ENCODE peak calls at places on chromosomes 11 and 22, in ten cellular contexts. G is pulmonary artery endothelial cell; B is NCI-H524; I is NCI-H226; C is stimulated activated CD8-positive, alpha-beta memory T cell treated with anti-CD3 and anti-CD28 coated beads, Interleukin-15, amount 100 ng/mL, for 24 hours; K is ascending aorta; U is NCI-H510A; Y is effector memory CD4-positive, alpha-beta T cell; J is IMR-90; A is GM06990. Q is an unnamed sample.
A peak's percentile ranks its signal among the peaks of the same experiment; 100 is the strongest.

GRCh38 chr11:79076526-79077115 is 364.2 kb downstream of the TENM4 start:
- DNase-seq in A (no peak), K (no peak), C (no peak), B (no peak), J (no peak), I (no peak), G (no peak), U (no peak), Y (no peak), Q (no peak)

GRCh38 chr22:38461414-38462081 is 6.3 kb upstream of the KDELR3 start:
- DNase-seq in A (peak; percentile 77), U (peak; percentile 65), C (no peak), G (peak; percentile 30), K (peak; percentile 28), B (peak; percentile 93), I (peak; percentile 51), Y (no peak), J (peak; percentile 81), Q (peak; percentile 42)

GRCh38 chr11:1763796-1764661 is at the start of gene CTSD:
- DNase-seq in A (peak; percentile 82), I (peak; percentile 61), J (peak; percentile 69), U (peak; percentile 41), Y (peak; percentile 69), C (peak; percentile 94), G (peak; percentile 35), B (peak; percentile 29), K (peak; percentile 16), Q (peak; percentile 83)

GRCh38 chr22:23744485-23744884 is 6.4 kb downstream of the ZNF70 start:
- DNase-seq in I (no peak), K (no peak), A (no peak), Y (no peak), G (no peak), C (no peak), B (no peak), J (no peak), U (no peak), Q (no peak)

GRCh38 chr11:97548280-97548679 is 1158.5 kb downstream of the JRKL start:
- DNase-seq in C (no peak), Y (no peak), I (no peak), G (no peak), B (no peak), K (no peak), A (no peak), J (no peak), U (no peak), Q (no peak)

GRCh38 chr11:116500002-116500832 is 272.6 kb downstream of the BUD13 start:
- DNase-seq in B (no peak), Y (no peak), U (no peak), G (no peak), A (no peak), C (no peak), J (no peak), I (no peak), K (no peak), Q (no peak)

GRCh38 chr22:29617922-29618629 is 14.6 kb downstream of the NF2 start:
- DNase-seq in U (no peak), Y (no peak), C (no peak), A (no peak), I (peak; percentile 75), G (no peak), J (peak; percentile 68), K (no peak), B (no peak), Q (no peak)

GRCh38 chr11:87425391-87425790 is 387.7 kb downstream of the TMEM135 start:
- DNase-seq in C (no peak), A (no peak), Y (no peak), U (no peak), G (no peak), J (peak; percentile 59), B (no peak), I (peak; percentile 38), K (no peak), Q (no peak)

GRCh38 chr11:115927823-115928329 is 423.7 kb upstream of the CADM1 start:
- DNase-seq in Y (no peak), K (no peak), A (peak; percentile 78), C (no peak), I (no peak), B (no peak), U (no peak), J (no peak), G (no peak), Q (no peak)

GRCh38 chr22:50229370-50229769 is 15.5 kb downstream of the TUBGCP6 start:
- DNase-seq in J (no peak), I (no peak), B (no peak), Y (no peak), U (no peak), G (no peak), A (no peak), C (no peak), K (no peak), Q (no peak)

GRCh38 chr11:103484545-103484944 is 375.3 kb downstream of the DYNC2H1 start:
- DNase-seq in B (no peak), G (no peak), J (no peak), I (no peak), U (no peak), Y (no peak), A (no peak), C (no peak), K (no peak), Q (no peak)

GRCh38 chr11:88151866-88152265 is 23.4 kb downstream of the RAB38 start:
- DNase-seq in Y (no peak), B (no peak), I (no peak), U (no peak), G (no peak), K (no peak), C (no peak), J (no peak), A (no peak), Q (no peak)

GRCh38 chr11:84316866-84317560 is 1030.8 kb upstream of the CCDC90B start:
- DNase-seq in B (no peak), K (no peak), I (no peak), J (peak; percentile 30), Y (no peak), C (no peak), G (no peak), A (peak; percentile 1), U (no peak), Q (peak; percentile 68)

GRCh38 chr11:100340416-100341323 is 346.4 kb upstream of the ARHGAP42 start:
- DNase-seq in K (no peak), C (no peak), J (no peak), I (peak; percentile 80), U (no peak), Y (no peak), A (no peak), G (no peak), B (no peak), Q (no peak)

GRCh38 chr11:119355091-119355843 is 8.8 kb upstream of the MFRP start:
- DNase-seq in K (no peak), U (no peak), G (no peak), A (no peak), Y (no peak), C (no peak), I (no peak), J (no peak), B (no peak), Q (no peak)

GRCh38 chr22:33835196-33835788 is 85.0 kb downstream of the LARGE1 start:
- DNase-seq in A (no peak), K (no peak), C (no peak), U (no peak), I (no peak), G (no peak), J (no peak), B (no peak), Y (no peak), Q (no peak)

GRCh38 chr11:132131962-132132361 is 761.5 kb downstream of the NTM start:
- DNase-seq in G (no peak), B (no peak), J (no peak), U (no peak), C (no peak), A (no peak), K (no peak), I (no peak), Y (no peak), Q (no peak)

GRCh38 chr11:23123766-23124165 is 263.5 kb upstream of the CCDC179 start:
- DNase-seq in U (no peak), I (no peak), K (no peak), J (peak; percentile 51), G (no peak), A (no peak), C (no peak), Y (no peak), B (no peak), Q (no peak)

GRCh38 chr11:10192036-10192435 is 102.0 kb downstream of the SBF2 start:
- DNase-seq in G (no peak), K (no peak), U (no peak), A (no peak), B (no peak), C (no peak), Y (no peak), I (no peak), J (no peak), Q (no peak)